ENCODE peak calls at places on chromosomes 13 and 19, in four cellular contexts. A is RWPE1, C is tibial artery, P is thoracic aorta. N is an unnamed sample.

GRCh38 chr13:112603641-112604220 is 15.8 kb upstream of the TUBGCP3 start:
- DNase-seq in A (no peak), C (no peak), P (no peak), N (no peak)

GRCh38 chr13:91058066-91058465 is 289.4 kb upstream of the MIR17HG start:
- DNase-seq in A (no peak), C (no peak), P (no peak), N (no peak)

GRCh38 chr13:35157143-35157755 is 215.2 kb downstream of the NBEA start:
- DNase-seq in A (peak; percentile 38), C (no peak), P (no peak), N (peak; percentile 41)

GRCh38 chr13:99199541-99200432 is 867 bp upstream of the UBAC2 start:
- DNase-seq in A (no peak), C (no peak), P (no peak), N (no peak)

GRCh38 chr13:35489050-35489449 is 12.6 kb upstream of the MAB21L1 start:
- DNase-seq in A (no peak), C (no peak), P (no peak), N (no peak)

GRCh38 chr19:1675633-1676350 is 23.4 kb upstream of the TCF3 start:
- DNase-seq in A (no peak), C (no peak), P (no peak), N (no peak)

GRCh38 chr19:45145270-45146189 is 15.3 kb downstream of the NKPD1 start:
- DNase-seq in A (no peak), C (no peak), P (no peak), N (no peak)

GRCh38 chr13:79384022-79384610 is 21.9 kb downstream of the RBM26 start:
- DNase-seq in A (no peak), C (no peak), P (no peak), N (no peak)

GRCh38 chr13:28031220-28031903 is 42.9 kb upstream of the URAD start:
- DNase-seq in A (no peak), C (peak; percentile 34), P (no peak), N (no peak)

GRCh38 chr13:30861163-30861562 is 44.9 kb upstream of the MEDAG start:
- DNase-seq in A (no peak), C (no peak), P (no peak), N (no peak)
- TF ChIP-seq CTCF in A (no peak), C (no peak), P (no peak), N (no peak)

DNA sequence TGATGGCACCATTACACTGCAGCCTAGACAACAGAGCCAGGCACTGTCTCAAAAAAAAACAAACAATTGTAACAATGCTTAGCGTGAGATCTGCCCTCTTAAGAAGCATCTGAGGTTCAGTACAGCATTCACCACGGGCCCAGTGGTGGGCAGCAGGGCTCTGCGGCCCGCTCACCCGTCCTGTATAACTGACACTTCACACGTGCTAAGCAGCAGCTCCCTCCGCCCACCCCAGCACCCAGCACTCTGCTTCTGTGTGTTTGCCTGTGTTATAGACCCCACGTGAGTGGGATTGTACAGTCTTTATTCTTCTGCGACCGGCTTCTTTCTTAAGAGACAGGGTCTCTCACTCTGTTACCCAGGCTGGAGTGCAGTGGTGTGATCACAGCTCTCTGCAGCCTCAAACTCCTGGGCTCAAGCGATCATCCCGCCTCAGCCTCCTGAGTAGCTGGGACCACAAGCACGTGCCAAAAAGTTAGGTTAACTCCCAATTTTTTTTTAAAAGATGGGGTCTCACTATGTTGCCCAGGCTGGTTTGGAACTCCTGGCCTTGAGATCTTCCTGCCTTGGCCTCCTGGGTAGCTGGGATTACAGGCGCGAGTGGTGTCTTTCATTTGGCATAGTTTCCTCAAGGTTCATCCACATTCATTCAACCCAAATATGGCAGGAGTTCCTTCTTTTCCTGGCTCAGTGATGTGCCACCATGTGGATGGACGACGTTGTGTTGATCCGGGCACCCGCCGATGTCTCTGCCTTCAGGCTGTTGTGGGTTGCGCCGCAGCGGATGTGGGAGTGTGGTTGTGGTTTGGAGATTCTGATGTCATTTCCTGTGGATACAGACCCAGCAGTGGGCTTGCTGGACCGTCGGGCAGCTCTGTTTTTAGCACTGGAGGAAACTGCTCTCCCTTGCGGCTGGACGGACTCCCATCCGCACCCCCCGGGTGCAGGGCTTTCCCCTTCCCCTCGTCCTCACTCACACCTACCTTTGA is 170.0 kb downstream of the KDM4B start:
- DNase-seq in A (no peak), C (no peak), P (no peak), N (no peak)
- TF ChIP-seq CTCF in A (no peak), C (no peak), P (no peak), N (no peak)

GRCh38 chr19:48500830-48501445 is 10.7 kb downstream of the LMTK3 start:
- DNase-seq in A (no peak), C (no peak), P (no peak), N (no peak)
- TF ChIP-seq CTCF in A (no peak), C (no peak), P (no peak), N (no peak)

GRCh38 chr13:45439000-45439399 is 20.8 kb upstream of the SLC25A30 start:
- DNase-seq in A (no peak), C (no peak), P (no peak), N (no peak)

GRCh38 chr13:45439781-45440462 is 21.7 kb upstream of the SLC25A30 start:
- DNase-seq in A (no peak), C (no peak), P (no peak), N (no peak)

GRCh38 chr13:45445053-45445452 is 19.7 kb upstream of the COG3 start:
- DNase-seq in A (no peak), C (no peak), P (no peak), N (no peak)

GRCh38 chr13:45446181-45446580 is 18.6 kb upstream of the COG3 start:
- DNase-seq in A (no peak), C (no peak), P (no peak), N (no peak)

DNA sequence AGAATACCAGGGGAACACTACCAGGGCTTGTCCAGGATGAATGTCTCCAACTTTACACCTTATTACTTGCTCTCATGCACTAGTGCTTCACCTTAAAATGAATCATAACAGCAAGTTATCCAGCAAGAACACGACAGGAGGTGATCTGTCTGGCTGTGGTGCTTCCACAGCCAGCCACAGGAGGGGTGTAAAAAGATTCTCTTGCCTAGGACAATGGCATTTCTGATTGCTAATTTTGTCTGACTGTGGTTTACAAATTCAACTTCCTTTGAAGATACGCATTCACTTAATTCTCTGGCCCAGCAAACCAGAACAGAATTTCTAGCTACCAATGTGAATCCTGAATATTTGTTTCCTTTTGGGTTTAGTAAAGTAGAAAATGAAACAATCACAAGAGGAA is 23.1 kb upstream of the COG3 start:
- DNase-seq in A (peak; percentile 32), C (no peak), P (no peak), N (no peak)
- TF ChIP-seq CTCF in A (no peak), C (no peak), P (no peak), N (no peak)

GRCh38 chr13:39768962-39769361 is 113.5 kb downstream of the COG6 start:
- DNase-seq in A (no peak), C (no peak), P (no peak), N (no peak)

GRCh38 chr13:39770514-39770913 is 115.1 kb downstream of the COG6 start:
- DNase-seq in A (no peak), C (no peak), P (no peak), N (no peak)

GRCh38 chr13:39767791-39768564 is 112.5 kb downstream of the COG6 start:
- DNase-seq in A (no peak), C (no peak), P (no peak), N (no peak)

GRCh38 chr13:39766464-39767167 is 111.2 kb downstream of the COG6 start:
- DNase-seq in A (no peak), C (no peak), P (no peak), N (no peak)

DNA sequence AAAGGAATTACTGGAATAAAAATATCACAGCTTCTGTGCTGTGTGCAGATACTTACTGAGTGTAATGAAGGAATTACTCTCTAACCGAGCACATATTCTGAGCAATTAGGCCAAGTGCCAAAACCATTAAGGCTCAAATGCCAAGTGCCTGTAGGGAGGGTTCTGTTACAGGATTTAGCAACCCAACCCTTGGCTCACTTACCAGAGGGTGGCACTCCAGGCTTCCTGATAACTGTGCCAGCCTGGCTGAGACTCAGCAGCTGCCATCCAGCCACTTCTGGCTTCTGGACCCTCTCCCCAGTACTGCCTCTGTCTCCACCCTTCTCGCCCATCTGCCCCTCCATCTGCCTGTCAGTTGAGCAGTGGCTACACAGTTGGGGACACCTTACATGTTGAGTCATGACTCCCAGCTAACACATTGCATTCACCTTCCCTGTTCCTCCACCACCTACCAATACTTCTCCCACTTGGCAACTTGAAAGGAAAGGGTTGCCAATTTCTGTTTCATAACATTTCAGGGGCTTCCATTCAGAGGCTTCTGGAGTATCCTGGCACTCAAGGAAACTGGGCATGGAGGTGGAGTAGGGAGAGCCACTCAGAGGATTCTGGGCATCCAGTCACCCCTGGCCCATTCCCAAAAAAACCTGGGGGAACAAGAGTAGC is 110.5 kb downstream of the COG6 start:
- DNase-seq in A (peak; percentile 17), C (peak; percentile 19), P (no peak), N (no peak)
- TF ChIP-seq CTCF in A (peak; percentile 62), C (no peak), P (no peak), N (no peak)

GRCh38 chr13:70310720-70311119 is 202.5 kb upstream of the KLHL1 start:
- DNase-seq in A (peak; percentile 5), C (no peak), P (no peak), N (no peak)
- TF ChIP-seq CTCF in A (peak; percentile 22), C (no peak), P (no peak), N (peak; percentile 18)

GRCh38 chr13:78241278-78241919 is 322.8 kb upstream of the EDNRB start:
- DNase-seq in A (peak; percentile 22), C (no peak), P (no peak), N (peak; percentile 42)
- TF ChIP-seq CTCF in A (peak; percentile 48), C (no peak), P (no peak), N (peak; percentile 62)

GRCh38 chr19:34676697-34677385 is at the start of gene SCGB2B2:
- DNase-seq in A (peak; percentile 61), C (no peak), P (no peak), N (no peak)
- TF ChIP-seq CTCF in A (no peak), C (no peak), P (no peak), N (no peak)

GRCh38 chr19:18992696-18993095 is 40.6 kb downstream of the SUGP2 start:
- DNase-seq in A (no peak), C (no peak), P (no peak), N (no peak)
- TF ChIP-seq CTCF in A (no peak), C (no peak), P (no peak), N (no peak)

GRCh38 chr13:96817336-96817941 is 176.8 kb downstream of the OXGR1 start:
- DNase-seq in A (no peak), C (no peak), P (no peak), N (no peak)
- TF ChIP-seq CTCF in A (peak; percentile 48), C (peak; percentile 62), P (peak; percentile 66), N (peak; percentile 74)